ENCODE peak calls at places on chromosomes 1 and 21, in nine cellular contexts. F, R, V, Y, L, P, N, J and A are unnamed samples.

GRCh38 chr21:41705546-41706262 is 61.1 kb downstream of the RIPK4 start:
- DNase-seq in F (no peak), R (no peak), V (no peak), Y (no peak), L (no peak), P (no peak), N (no peak), J (no peak), A (no peak)

GRCh38 chr1:211698161-211699026 is 23.0 kb upstream of the NEK2 start:
- DNase-seq in F (peak), R (peak), V (peak), Y (peak), L (peak), P (peak), N (peak), J (peak), A (peak)

GRCh38 chr1:9643351-9644256 is 7.9 kb upstream of the PIK3CD start:
- DNase-seq in F (no peak), R (no peak), V (no peak), Y (no peak), L (no peak), P (no peak), N (no peak), J (no peak), A (no peak)

GRCh38 chr1:151547119-151547899 is 7.2 kb downstream of the TUFT1 start:
- DNase-seq in F (no peak), R (no peak), V (no peak), Y (peak), L (peak), P (peak), N (peak), J (no peak), A (peak)

GRCh38 chr1:246689409-246689997 is 34.7 kb upstream of the SCCPDH start:
- DNase-seq in F (no peak), R (peak), V (peak), Y (peak), L (peak), P (peak), N (peak), J (peak), A (peak)

GRCh38 chr1:69648486-69648885 is 80.8 kb downstream of the LRRC7 start:
- DNase-seq in F (no peak), R (no peak), V (no peak), Y (no peak), L (no peak), P (no peak), N (no peak), J (no peak), A (no peak)

GRCh38 chr1:15106608-15107007 is 46.9 kb upstream of the TMEM51 start:
- DNase-seq in F (no peak), R (no peak), V (no peak), Y (no peak), L (no peak), P (no peak), N (no peak), J (no peak), A (no peak)

GRCh38 chr1:154808909-154809262 is 61.2 kb downstream of the KCNN3 start:
- DNase-seq in F (no peak), R (no peak), V (no peak), Y (no peak), L (no peak), P (no peak), N (no peak), J (no peak), A (no peak)

GRCh38 chr1:191520345-191520744 is 637.9 kb upstream of the RGS18 start:
- DNase-seq in F (no peak), R (no peak), V (no peak), Y (no peak), L (no peak), P (no peak), N (no peak), J (no peak), A (no peak)

GRCh38 chr1:191519519-191519918 is 638.7 kb upstream of the RGS18 start:
- DNase-seq in F (no peak), R (no peak), V (no peak), Y (no peak), L (no peak), P (no peak), N (no peak), J (no peak), A (no peak)

DNA sequence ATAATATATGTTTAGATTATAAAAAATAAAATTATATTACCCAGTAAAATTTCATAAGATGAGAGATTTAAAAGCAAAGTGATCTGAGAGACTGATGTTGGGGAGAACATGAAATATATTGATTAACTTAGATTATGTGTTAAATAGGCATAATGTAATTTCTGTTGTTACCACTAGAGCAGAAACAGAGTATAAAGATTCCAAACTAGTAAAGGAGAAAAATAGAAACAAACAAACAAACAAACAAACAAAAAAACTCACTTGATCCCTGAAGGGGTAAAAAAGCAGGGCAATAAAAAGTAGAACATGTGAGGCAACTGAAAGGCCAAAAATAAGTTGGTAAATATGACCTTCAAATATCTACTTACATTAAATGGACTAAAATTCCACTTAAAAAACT is 640.4 kb upstream of the RGS18 start:
- DNase-seq in F (no peak), R (no peak), V (no peak), Y (no peak), L (no peak), P (no peak), N (no peak), J (no peak), A (no peak)
- TF ChIP-seq CTCF in F (peak), R (no peak), V (no peak), Y (no peak), L (no peak), P (no peak), N (no peak), J (peak), A (peak)

GRCh38 chr1:28581531-28582247 is 10.4 kb upstream of the RAB42 start:
- DNase-seq in F (peak), R (peak), V (peak), Y (peak), L (peak), P (peak), N (peak), J (peak), A (peak)
- TF ChIP-seq CTCF in F (no peak), R (peak), V (no peak), Y (no peak), L (no peak), P (no peak), N (no peak), J (peak), A (no peak)

DNA sequence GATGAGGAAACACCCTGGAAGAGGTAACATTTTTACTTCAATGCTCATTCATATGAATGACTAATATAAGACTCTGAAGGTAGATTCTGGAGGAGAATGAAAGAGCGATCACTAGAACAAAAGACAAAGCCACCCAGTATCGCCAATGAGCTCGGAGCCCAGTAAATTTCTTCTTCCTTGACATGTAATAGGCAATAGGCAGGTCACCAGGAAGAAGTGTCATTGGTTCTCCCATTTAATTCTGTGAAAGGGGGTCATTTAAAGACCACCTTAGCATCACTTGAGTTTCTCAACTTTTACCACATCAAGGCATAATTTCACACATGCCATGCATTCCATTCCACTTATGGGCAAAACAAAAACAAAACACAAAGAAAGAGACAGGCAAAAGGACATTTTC is 7.9 kb downstream of the TNFSF18 start:
- DNase-seq in F (no peak), R (no peak), V (no peak), Y (no peak), L (no peak), P (no peak), N (no peak), J (no peak), A (no peak)
- TF ChIP-seq CTCF in F (no peak), R (no peak), V (no peak), Y (no peak), L (no peak), P (no peak), N (no peak), J (no peak), A (no peak)

GRCh38 chr1:201791775-201792166 is 37.2 kb upstream of the IPO9 start:
- DNase-seq in F (no peak), R (no peak), V (peak), Y (no peak), L (no peak), P (peak), N (no peak), J (no peak), A (no peak)

GRCh38 chr1:201791051-201791774 is 37.7 kb upstream of the IPO9 start:
- DNase-seq in F (no peak), R (peak), V (no peak), Y (no peak), L (no peak), P (peak), N (no peak), J (no peak), A (no peak)

GRCh38 chr1:201795066-201795465 is 33.9 kb upstream of the IPO9 start:
- DNase-seq in F (no peak), R (peak), V (no peak), Y (no peak), L (no peak), P (no peak), N (no peak), J (no peak), A (no peak)

GRCh38 chr1:201793306-201793925 is 35.5 kb upstream of the IPO9 start:
- DNase-seq in F (no peak), R (no peak), V (no peak), Y (no peak), L (no peak), P (no peak), N (no peak), J (no peak), A (no peak)

GRCh38 chr1:201792534-201793305 is 36.2 kb upstream of the IPO9 start:
- DNase-seq in F (peak), R (peak), V (no peak), Y (peak), L (peak), P (peak), N (peak), J (peak), A (peak)
- TF ChIP-seq CTCF in F (peak), R (peak), V (peak), Y (peak), L (no peak), P (peak), N (peak), J (peak), A (peak)

GRCh38 chr1:188065917-188066316 is 1237.2 kb downstream of the PLA2G4A start:
- DNase-seq in F (no peak), R (no peak), V (no peak), Y (no peak), L (no peak), P (no peak), N (no peak), J (no peak), A (no peak)

GRCh38 chr1:188070848-188071247 is 1242.1 kb downstream of the PLA2G4A start:
- DNase-seq in F (no peak), R (no peak), V (no peak), Y (no peak), L (no peak), P (no peak), N (peak), J (no peak), A (no peak)
- TF ChIP-seq CTCF in F (no peak), R (no peak), V (no peak), Y (no peak), L (no peak), P (no peak), N (no peak), J (no peak), A (no peak)

DNA sequence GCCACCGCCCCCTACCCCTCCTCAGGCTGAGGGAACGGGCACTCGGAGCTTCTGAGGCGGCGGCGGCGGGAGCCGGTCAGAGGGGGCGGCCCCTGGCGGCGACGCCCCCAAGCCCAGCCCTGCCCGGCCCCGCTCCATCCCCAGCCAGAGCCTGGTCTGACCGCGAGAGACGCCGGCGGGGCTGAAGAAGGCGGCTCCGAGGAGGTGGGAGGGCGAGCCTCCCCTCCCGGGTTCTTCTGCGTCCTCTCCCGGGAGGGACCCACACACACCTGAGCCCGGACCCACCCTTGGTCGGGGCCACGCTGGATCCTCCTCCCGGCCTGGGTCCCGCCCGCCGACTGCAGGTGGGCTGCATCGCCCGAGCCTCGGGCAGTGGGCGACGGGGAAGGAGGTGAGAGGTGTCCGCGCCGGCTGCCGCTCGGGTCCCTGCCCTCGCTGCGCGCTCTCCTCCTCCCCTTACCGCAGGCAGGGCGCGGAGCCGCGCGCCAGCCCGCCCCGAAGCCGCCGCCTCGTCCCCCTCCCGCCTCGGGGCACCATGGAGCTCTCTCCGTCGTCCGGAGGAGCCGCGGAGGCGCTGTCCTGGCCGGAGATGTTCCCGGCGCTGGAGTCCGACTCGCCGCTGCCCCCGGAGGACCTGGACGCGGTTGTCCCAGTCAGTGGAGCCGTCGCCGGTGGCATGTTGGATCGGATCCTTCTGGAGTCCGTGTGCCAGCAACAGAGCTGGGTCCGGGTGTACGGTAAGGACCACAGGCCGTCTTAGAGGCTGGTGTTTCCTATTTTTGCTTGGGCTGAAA is at the start of gene RASAL2:
- DNase-seq in F (peak), R (no peak), V (peak), Y (peak), L (peak), P (peak), N (peak), J (peak), A (peak)
- TF ChIP-seq CTCF in F (peak), R (no peak), V (no peak), Y (no peak), L (no peak), P (peak), N (no peak), J (peak), A (no peak)

GRCh38 chr1:64240209-64240608 is 36.8 kb downstream of the UBE2U start:
- DNase-seq in F (no peak), R (no peak), V (no peak), Y (no peak), L (no peak), P (no peak), N (no peak), J (no peak), A (no peak)
- TF ChIP-seq CTCF in F (no peak), R (no peak), V (no peak), Y (no peak), L (no peak), P (no peak), N (no peak), J (no peak), A (no peak)